ENCODE peak calls at places on chromosomes 11 and 22, in four cellular contexts. One of them, this sample, is unnamed. For H3K9me3, the result is how much of the 10 kb centered on the place peaks cover.

GRCh38 chr11:68710445-68710844 is 26.1 kb downstream of the GAL start:
- DNase-seq in astrocyte: no peak
- DNase-seq in BE2C: no peak
- DNase-seq in ascending aorta: no peak
- DNase-seq in this sample: no peak

GRCh38 chr11:19670030-19670761 is 42.4 kb upstream of the NAV2 start:
- DNase-seq in astrocyte: peak
- DNase-seq in BE2C: no peak
- DNase-seq in ascending aorta: no peak
- DNase-seq in this sample: no peak

GRCh38 chr11:74681686-74682651 is 49.3 kb downstream of the CHRDL2 start:
- DNase-seq in astrocyte: peak
- DNase-seq in BE2C: no peak
- DNase-seq in ascending aorta: no peak
- DNase-seq in this sample: no peak

GRCh38 chr11:96324912-96325311 is 18.1 kb downstream of the MAML2 start:
- DNase-seq in astrocyte: peak
- DNase-seq in BE2C: no peak
- DNase-seq in ascending aorta: no peak
- DNase-seq in this sample: peak

GRCh38 chr11:59212222-59212621 is 505 bp downstream of the MPEG1 start:
- DNase-seq in astrocyte: no peak
- DNase-seq in BE2C: no peak
- DNase-seq in ascending aorta: no peak
- DNase-seq in this sample: no peak

GRCh38 chr11:31422703-31423102 is 53.0 kb downstream of the DNAJC24 start:
- DNase-seq in astrocyte: no peak
- DNase-seq in BE2C: no peak
- DNase-seq in ascending aorta: no peak
- DNase-seq in this sample: no peak

GRCh38 chr11:70206977-70207376 is 3.9 kb downstream of the FADD start:
- DNase-seq in astrocyte: no peak
- DNase-seq in BE2C: no peak
- DNase-seq in ascending aorta: no peak
- DNase-seq in this sample: no peak

GRCh38 chr11:75562836-75563484 is 907 bp downstream of the SERPINH1 start:
- DNase-seq in astrocyte: peak
- DNase-seq in BE2C: no peak
- DNase-seq in ascending aorta: no peak
- DNase-seq in this sample: peak

GRCh38 chr11:82980292-82980691 is 78.8 kb downstream of the DDIAS start:
- DNase-seq in astrocyte: peak
- DNase-seq in BE2C: no peak
- DNase-seq in ascending aorta: no peak
- DNase-seq in this sample: no peak

GRCh38 chr22:30649430-30650007 is 13.9 kb downstream of the SLC35E4 start:
- DNase-seq in astrocyte: peak
- DNase-seq in BE2C: no peak
- DNase-seq in ascending aorta: peak
- DNase-seq in this sample: peak

GRCh38 chr11:110434952-110435779 is 5.4 kb downstream of the FDX1 start:
- DNase-seq in astrocyte: no peak
- DNase-seq in BE2C: no peak
- DNase-seq in ascending aorta: no peak
- DNase-seq in this sample: no peak

GRCh38 chr11:112364962-112365481 is 104.4 kb upstream of the PLET1 start:
- DNase-seq in astrocyte: peak
- DNase-seq in BE2C: peak
- DNase-seq in ascending aorta: no peak
- DNase-seq in this sample: no peak

GRCh38 chr11:62267576-62267975 is 2.4 kb upstream of the SCGB2A2 start:
- DNase-seq in astrocyte: no peak
- DNase-seq in BE2C: no peak
- DNase-seq in ascending aorta: no peak
- DNase-seq in this sample: no peak

GRCh38 chr22:46366801-46367706 is 31.5 kb downstream of the TRMU start:
- DNase-seq in astrocyte: no peak
- DNase-seq in BE2C: no peak
- DNase-seq in ascending aorta: no peak
- DNase-seq in this sample: no peak

GRCh38 chr11:95544095-95544795 is 245.3 kb downstream of the FAM76B start:
- DNase-seq in astrocyte: peak
- DNase-seq in BE2C: no peak
- DNase-seq in ascending aorta: no peak
- DNase-seq in this sample: no peak

GRCh38 chr11:114775849-114776621 is 97.7 kb downstream of the NXPE2 start:
- DNase-seq in astrocyte: no peak
- DNase-seq in BE2C: peak
- DNase-seq in ascending aorta: no peak
- DNase-seq in this sample: peak

GRCh38 chr11:2488004-2488403 is 43.2 kb downstream of the KCNQ1 start:
- DNase-seq in astrocyte: no peak
- DNase-seq in BE2C: no peak
- DNase-seq in ascending aorta: no peak
- DNase-seq in this sample: no peak

GRCh38 chr11:26842883-26843282 is 121.0 kb upstream of the SLC5A12 start:
- DNase-seq in astrocyte: peak
- DNase-seq in BE2C: no peak
- DNase-seq in ascending aorta: no peak
- DNase-seq in this sample: no peak

GRCh38 chr11:73916435-73916834 is 34.4 kb upstream of the DNAJB13 start:
- DNase-seq in astrocyte: peak
- DNase-seq in BE2C: no peak
- DNase-seq in ascending aorta: no peak
- DNase-seq in this sample: no peak

GRCh38 chr11:119478711-119479285 is 55.8 kb upstream of the THY1 start:
- DNase-seq in astrocyte: no peak
- DNase-seq in BE2C: no peak
- DNase-seq in ascending aorta: no peak
- DNase-seq in this sample: no peak

GRCh38 chr11:76794371-76795284 is 11.5 kb downstream of the TSKU start:
- DNase-seq in astrocyte: no peak
- DNase-seq in BE2C: no peak
- DNase-seq in ascending aorta: no peak
- DNase-seq in this sample: no peak

GRCh38 chr11:79045018-79045787 is 395.6 kb downstream of the TENM4 start:
- DNase-seq in astrocyte: no peak
- DNase-seq in BE2C: peak
- DNase-seq in ascending aorta: no peak
- DNase-seq in this sample: no peak

GRCh38 chr11:61963282-61964057 is 4.0 kb downstream of the FTH1 start:
- DNase-seq in astrocyte: no peak
- DNase-seq in BE2C: no peak
- DNase-seq in ascending aorta: no peak
- DNase-seq in this sample: no peak

GRCh38 chr11:78742430-78742829 is 167.8 kb upstream of the NARS2 start:
- DNase-seq in astrocyte: peak
- DNase-seq in BE2C: peak
- DNase-seq in ascending aorta: no peak
- DNase-seq in this sample: no peak

GRCh38 chr11:127862406-127862805 is 725.0 kb downstream of the ETS1 start:
- DNase-seq in astrocyte: no peak
- DNase-seq in BE2C: no peak
- DNase-seq in ascending aorta: no peak
- DNase-seq in this sample: no peak

GRCh38 chr11:73333626-73334199 is 25.6 kb downstream of the ARHGEF17 start:
- DNase-seq in astrocyte: no peak
- DNase-seq in BE2C: no peak
- DNase-seq in ascending aorta: no peak
- DNase-seq in this sample: no peak

GRCh38 chr11:122746611-122747305 is 91.2 kb downstream of the UBASH3B start:
- DNase-seq in astrocyte: no peak
- DNase-seq in BE2C: no peak
- DNase-seq in ascending aorta: no peak
- DNase-seq in this sample: no peak

GRCh38 chr11:95542868-95543551 is 246.6 kb downstream of the FAM76B start:
- DNase-seq in astrocyte: no peak
- DNase-seq in BE2C: peak
- DNase-seq in ascending aorta: no peak
- DNase-seq in this sample: no peak

GRCh38 chr22:20943104-20943933 is 23.7 kb upstream of the AIFM3 start:
- DNase-seq in astrocyte: no peak
- DNase-seq in BE2C: no peak
- DNase-seq in ascending aorta: no peak
- DNase-seq in this sample: no peak

GRCh38 chr22:36292823-36293530 is 40.0 kb downstream of the APOL1 start:
- DNase-seq in astrocyte: no peak
- DNase-seq in BE2C: no peak
- DNase-seq in ascending aorta: no peak
- DNase-seq in this sample: no peak
- H3K9me3 ChIP-seq in astrocyte: under half
- H3K9me3 ChIP-seq in BE2C: under half
- H3K9me3 ChIP-seq in ascending aorta: under half
- H3K9me3 ChIP-seq in this sample: under half

DNA sequence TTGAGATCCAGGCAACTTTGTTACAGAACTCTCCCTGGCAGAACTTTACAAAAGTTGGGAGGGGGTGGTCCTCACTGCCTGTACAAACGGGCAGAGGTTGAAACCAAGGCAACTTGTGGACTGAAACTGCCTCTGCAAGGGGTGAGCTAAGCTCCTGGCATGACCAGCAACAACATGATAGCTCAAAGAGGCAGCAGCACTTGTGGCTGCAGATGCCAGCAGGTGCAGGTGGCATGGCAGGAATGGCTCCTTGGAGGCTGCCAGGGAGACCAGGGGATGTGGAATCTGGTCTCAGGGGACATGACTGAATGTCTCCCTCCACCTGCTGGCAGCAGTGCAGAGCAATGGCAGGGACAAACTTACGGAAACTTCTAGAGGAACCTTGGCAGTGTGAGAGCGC is 38.8 kb upstream of the PHF21A start:
- DNase-seq in astrocyte: no peak
- DNase-seq in BE2C: no peak
- DNase-seq in ascending aorta: no peak
- DNase-seq in this sample: no peak
- TF ChIP-seq CTCF in astrocyte: no peak
- TF ChIP-seq CTCF in BE2C: no peak
- TF ChIP-seq CTCF in ascending aorta: no peak
- TF ChIP-seq CTCF in this sample: no peak

GRCh38 chr22:48426466-48427380 is 1401.0 kb downstream of the BRD1 start:
- DNase-seq in astrocyte: no peak
- DNase-seq in BE2C: no peak
- DNase-seq in ascending aorta: no peak
- DNase-seq in this sample: no peak
- H3K9me3 ChIP-seq in astrocyte: under half
- H3K9me3 ChIP-seq in BE2C: under half
- H3K9me3 ChIP-seq in ascending aorta: under half
- H3K9me3 ChIP-seq in this sample: under half

GRCh38 chr11:81444306-81444705 is 1289.4 kb downstream of the FAM181B start:
- DNase-seq in astrocyte: no peak
- DNase-seq in BE2C: no peak
- DNase-seq in ascending aorta: no peak
- DNase-seq in this sample: no peak
- TF ChIP-seq CTCF in astrocyte: no peak
- TF ChIP-seq CTCF in BE2C: no peak
- TF ChIP-seq CTCF in ascending aorta: no peak
- TF ChIP-seq CTCF in this sample: no peak

GRCh38 chr11:81036168-81036870 is 1595.5 kb upstream of the TENM4 start:
- DNase-seq in astrocyte: no peak
- DNase-seq in BE2C: no peak
- DNase-seq in ascending aorta: no peak
- DNase-seq in this sample: no peak

DNA sequence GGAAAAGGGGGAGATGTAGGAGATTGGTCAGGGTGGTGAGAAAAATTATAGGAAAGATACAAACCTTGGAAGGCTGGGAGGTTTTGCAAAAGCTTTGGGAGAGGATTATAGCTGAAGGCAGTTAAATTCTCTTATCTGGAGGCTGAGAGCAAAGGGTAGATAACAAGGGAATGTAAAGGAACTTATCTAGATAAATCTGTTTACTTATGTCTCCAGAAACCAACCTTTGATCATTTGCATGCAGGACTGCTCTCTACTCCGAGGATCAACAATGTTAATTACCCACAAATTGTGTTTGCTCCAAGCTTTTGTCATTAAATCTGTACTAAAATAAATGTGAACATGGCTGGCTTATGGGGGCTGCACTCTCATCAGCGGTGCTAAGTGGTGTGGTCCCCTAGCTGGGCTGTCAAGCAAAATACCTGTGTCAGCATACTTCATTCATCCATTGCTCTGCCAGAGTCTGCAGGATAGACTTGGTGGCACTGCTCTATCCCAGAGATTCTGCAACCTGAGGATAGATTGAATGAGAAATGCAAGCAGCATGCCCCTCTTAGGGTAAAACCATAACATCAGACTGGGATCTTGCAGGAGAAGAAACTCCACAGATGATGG is 1599.2 kb upstream of the TENM4 start:
- DNase-seq in astrocyte: no peak
- DNase-seq in BE2C: no peak
- DNase-seq in ascending aorta: no peak
- DNase-seq in this sample: no peak
- H3K9me3 ChIP-seq in astrocyte: under half
- H3K9me3 ChIP-seq in BE2C: under half
- H3K9me3 ChIP-seq in ascending aorta: under half
- H3K9me3 ChIP-seq in this sample: under half

DNA sequence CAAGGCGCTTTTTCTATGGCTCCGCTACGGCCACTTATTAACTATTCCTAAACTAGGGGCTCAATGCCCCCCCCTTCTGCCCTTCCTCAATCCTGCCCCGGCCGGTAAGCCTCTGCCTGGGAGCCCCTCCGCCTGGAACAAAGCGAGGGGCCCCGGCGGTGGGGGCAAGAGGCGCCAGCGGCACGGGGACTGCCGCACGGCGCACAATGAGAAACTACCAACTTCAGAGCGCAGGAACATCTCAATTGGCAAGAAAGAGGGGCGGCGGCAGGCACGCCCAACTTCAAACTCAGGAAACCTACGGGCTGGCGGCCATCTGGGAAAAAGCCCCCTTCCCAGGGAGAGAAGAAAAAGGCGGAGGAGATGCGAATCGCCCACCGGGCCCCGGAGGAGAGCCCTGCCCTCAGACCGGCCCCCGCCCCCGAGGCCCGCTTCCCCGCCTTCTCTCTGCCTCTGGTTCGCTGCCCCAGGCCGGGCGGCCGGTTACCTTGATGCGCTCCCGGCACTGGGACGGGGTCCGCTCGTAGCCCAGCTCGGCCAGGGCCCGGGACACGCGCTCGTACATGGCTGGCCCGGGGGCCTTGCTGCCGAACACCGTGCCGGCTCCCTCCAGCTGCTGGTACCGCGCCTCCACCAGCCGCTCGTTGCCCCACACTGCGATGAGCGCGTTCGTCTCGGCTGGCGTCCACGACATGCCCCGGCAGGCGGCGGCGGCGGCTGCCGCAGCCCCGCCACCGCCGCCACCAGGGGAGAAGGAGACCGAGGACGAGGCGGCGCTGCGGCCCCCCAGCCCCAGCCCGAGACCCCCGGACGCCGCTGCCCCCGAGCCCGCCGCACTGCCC is 601 bp downstream of the MSANTD2 start:
- DNase-seq in astrocyte: peak
- DNase-seq in BE2C: peak
- DNase-seq in ascending aorta: no peak
- DNase-seq in this sample: peak
- TF ChIP-seq CTCF in astrocyte: no peak
- TF ChIP-seq CTCF in BE2C: no peak
- TF ChIP-seq CTCF in ascending aorta: no peak
- TF ChIP-seq CTCF in this sample: no peak